ENCODE peak calls at places on chromosomes 7 and 10, in ten cellular contexts. One of them, this sample, is unnamed.
A peak's percentile ranks its signal among the peaks of the same experiment; 100 is the strongest.

GRCh38 chr7:1978656-1979590 is 253.8 kb downstream of the MAD1L1 start:
- DNase-seq in left ventricle myocardium inferior: no peak
- DNase-seq in psoas muscle: peak; percentile 11
- DNase-seq in prostate gland: no peak
- DNase-seq in transverse colon: no peak
- DNase-seq in fibroblast of lung: no peak
- DNase-seq in kidney: peak; percentile 58
- DNase-seq in K562: no peak
- DNase-seq in body of pancreas: no peak
- DNase-seq in right atrium auricular region: no peak
- DNase-seq in this sample: no peak

GRCh38 chr7:83161186-83161585 is 1.5 kb downstream of the PCLO start:
- DNase-seq in left ventricle myocardium inferior: no peak
- DNase-seq in psoas muscle: no peak
- DNase-seq in prostate gland: no peak
- DNase-seq in transverse colon: no peak
- DNase-seq in fibroblast of lung: peak; percentile 7
- DNase-seq in kidney: no peak
- DNase-seq in K562: no peak
- DNase-seq in body of pancreas: no peak
- DNase-seq in right atrium auricular region: no peak
- DNase-seq in this sample: no peak

GRCh38 chr10:9227679-9228365 is 1173.3 kb downstream of the GATA3 start:
- DNase-seq in left ventricle myocardium inferior: no peak
- DNase-seq in psoas muscle: no peak
- DNase-seq in prostate gland: peak; percentile 17
- DNase-seq in transverse colon: no peak
- DNase-seq in fibroblast of lung: no peak
- DNase-seq in kidney: no peak
- DNase-seq in K562: no peak
- DNase-seq in body of pancreas: no peak
- DNase-seq in right atrium auricular region: no peak
- DNase-seq in this sample: no peak

GRCh38 chr10:96377816-96378294 is 19.1 kb upstream of the OPALIN start:
- DNase-seq in left ventricle myocardium inferior: peak; percentile 69
- DNase-seq in psoas muscle: no peak
- DNase-seq in prostate gland: no peak
- DNase-seq in transverse colon: peak; percentile 64
- DNase-seq in fibroblast of lung: peak; percentile 32
- DNase-seq in kidney: no peak
- DNase-seq in K562: peak; percentile 11
- DNase-seq in body of pancreas: no peak
- DNase-seq in right atrium auricular region: peak; percentile 61
- DNase-seq in this sample: peak; percentile 66

GRCh38 chr10:103583871-103584215 is 90.3 kb downstream of the NEURL1 start:
- DNase-seq in left ventricle myocardium inferior: no peak
- DNase-seq in psoas muscle: no peak
- DNase-seq in prostate gland: no peak
- DNase-seq in transverse colon: no peak
- DNase-seq in fibroblast of lung: no peak
- DNase-seq in kidney: no peak
- DNase-seq in K562: no peak
- DNase-seq in body of pancreas: no peak
- DNase-seq in right atrium auricular region: no peak
- DNase-seq in this sample: no peak

GRCh38 chr10:95656291-95657164 is at the start of gene ALDH18A1:
- DNase-seq in left ventricle myocardium inferior: peak; percentile 91
- DNase-seq in psoas muscle: peak; percentile 93
- DNase-seq in prostate gland: peak; percentile 86
- DNase-seq in transverse colon: peak; percentile 95
- DNase-seq in fibroblast of lung: peak; percentile 88
- DNase-seq in kidney: peak; percentile 98
- DNase-seq in K562: peak; percentile 92
- DNase-seq in body of pancreas: peak; percentile 95
- DNase-seq in right atrium auricular region: peak; percentile 94
- DNase-seq in this sample: peak; percentile 97

GRCh38 chr7:79598351-79598750 is 144.9 kb upstream of the MAGI2 start:
- DNase-seq in left ventricle myocardium inferior: no peak
- DNase-seq in psoas muscle: no peak
- DNase-seq in prostate gland: no peak
- DNase-seq in transverse colon: no peak
- DNase-seq in fibroblast of lung: no peak
- DNase-seq in kidney: no peak
- DNase-seq in K562: no peak
- DNase-seq in body of pancreas: no peak
- DNase-seq in right atrium auricular region: no peak
- DNase-seq in this sample: no peak

GRCh38 chr10:80535671-80536360 is 1.9 kb upstream of the SH2D4B start:
- DNase-seq in left ventricle myocardium inferior: peak; percentile 65
- DNase-seq in psoas muscle: peak; percentile 60
- DNase-seq in prostate gland: no peak
- DNase-seq in transverse colon: peak; percentile 85
- DNase-seq in fibroblast of lung: peak; percentile 14
- DNase-seq in kidney: peak; percentile 91
- DNase-seq in K562: peak; percentile 81
- DNase-seq in body of pancreas: peak; percentile 78
- DNase-seq in right atrium auricular region: no peak
- DNase-seq in this sample: peak; percentile 68

GRCh38 chr10:27581225-27581624 is 77.1 kb downstream of the RAB18 start:
- DNase-seq in left ventricle myocardium inferior: no peak
- DNase-seq in psoas muscle: no peak
- DNase-seq in prostate gland: no peak
- DNase-seq in transverse colon: no peak
- DNase-seq in fibroblast of lung: no peak
- DNase-seq in kidney: no peak
- DNase-seq in K562: no peak
- DNase-seq in body of pancreas: no peak
- DNase-seq in right atrium auricular region: no peak
- DNase-seq in this sample: no peak

GRCh38 chr10:125159486-125159931 is 854 bp downstream of the CTBP2 start:
- DNase-seq in left ventricle myocardium inferior: no peak
- DNase-seq in psoas muscle: peak; percentile 46
- DNase-seq in prostate gland: no peak
- DNase-seq in transverse colon: no peak
- DNase-seq in fibroblast of lung: no peak
- DNase-seq in kidney: peak; percentile 75
- DNase-seq in K562: no peak
- DNase-seq in body of pancreas: peak; percentile 40
- DNase-seq in right atrium auricular region: no peak
- DNase-seq in this sample: peak; percentile 74

GRCh38 chr7:113267271-113267670 is 148.9 kb upstream of the SMIM30 start:
- DNase-seq in left ventricle myocardium inferior: no peak
- DNase-seq in psoas muscle: no peak
- DNase-seq in prostate gland: no peak
- DNase-seq in transverse colon: no peak
- DNase-seq in fibroblast of lung: peak; percentile 12
- DNase-seq in kidney: no peak
- DNase-seq in K562: no peak
- DNase-seq in body of pancreas: no peak
- DNase-seq in right atrium auricular region: no peak
- DNase-seq in this sample: no peak

GRCh38 chr7:30564243-30564892 is 30.3 kb upstream of the GARS1 start:
- DNase-seq in left ventricle myocardium inferior: peak; percentile 73
- DNase-seq in psoas muscle: peak; percentile 77
- DNase-seq in prostate gland: peak; percentile 81
- DNase-seq in transverse colon: peak; percentile 84
- DNase-seq in fibroblast of lung: peak; percentile 73
- DNase-seq in kidney: peak; percentile 83
- DNase-seq in K562: peak; percentile 90
- DNase-seq in body of pancreas: peak; percentile 87
- DNase-seq in right atrium auricular region: peak; percentile 85
- DNase-seq in this sample: peak; percentile 86

GRCh38 chr7:25807212-25807611 is 344.8 kb upstream of the NFE2L3 start:
- DNase-seq in left ventricle myocardium inferior: no peak
- DNase-seq in psoas muscle: no peak
- DNase-seq in prostate gland: no peak
- DNase-seq in transverse colon: no peak
- DNase-seq in fibroblast of lung: no peak
- DNase-seq in kidney: no peak
- DNase-seq in K562: no peak
- DNase-seq in body of pancreas: no peak
- DNase-seq in right atrium auricular region: no peak
- DNase-seq in this sample: no peak
- H3K4me1 ChIP-seq in left ventricle myocardium inferior: no peaks in the 10 kb centered on the region
- H3K4me1 ChIP-seq in psoas muscle: peaks cover 11% of the 10 kb centered on the region
- H3K4me1 ChIP-seq in prostate gland: no peaks in the 10 kb centered on the region
- H3K4me1 ChIP-seq in transverse colon: no peaks in the 10 kb centered on the region
- H3K4me1 ChIP-seq in fibroblast of lung: no peaks in the 10 kb centered on the region
- H3K4me1 ChIP-seq in kidney: no peaks in the 10 kb centered on the region
- H3K4me1 ChIP-seq in K562: no peaks in the 10 kb centered on the region
- H3K4me1 ChIP-seq in body of pancreas: no peaks in the 10 kb centered on the region
- H3K4me1 ChIP-seq in right atrium auricular region: no peaks in the 10 kb centered on the region
- H3K4me1 ChIP-seq in this sample: no peaks in the 10 kb centered on the region

GRCh38 chr7:102306916-102307677 is 20.4 kb downstream of the SH2B2 start:
- DNase-seq in left ventricle myocardium inferior: peak; percentile 51
- DNase-seq in psoas muscle: peak; percentile 69
- DNase-seq in prostate gland: peak; percentile 43
- DNase-seq in transverse colon: peak; percentile 89
- DNase-seq in fibroblast of lung: peak; percentile 61
- DNase-seq in kidney: peak; percentile 94
- DNase-seq in K562: peak; percentile 30
- DNase-seq in body of pancreas: peak; percentile 29
- DNase-seq in right atrium auricular region: no peak
- DNase-seq in this sample: no peak

GRCh38 chr7:102305414-102306268 is 19.0 kb downstream of the SH2B2 start:
- DNase-seq in left ventricle myocardium inferior: no peak
- DNase-seq in psoas muscle: no peak
- DNase-seq in prostate gland: no peak
- DNase-seq in transverse colon: peak; percentile 44
- DNase-seq in fibroblast of lung: no peak
- DNase-seq in kidney: no peak
- DNase-seq in K562: no peak
- DNase-seq in body of pancreas: no peak
- DNase-seq in right atrium auricular region: no peak
- DNase-seq in this sample: no peak

GRCh38 chr7:102302025-102302424 is 15.4 kb downstream of the SH2B2 start:
- DNase-seq in left ventricle myocardium inferior: no peak
- DNase-seq in psoas muscle: no peak
- DNase-seq in prostate gland: no peak
- DNase-seq in transverse colon: no peak
- DNase-seq in fibroblast of lung: no peak
- DNase-seq in kidney: no peak
- DNase-seq in K562: no peak
- DNase-seq in body of pancreas: no peak
- DNase-seq in right atrium auricular region: no peak
- DNase-seq in this sample: no peak

GRCh38 chr7:102303669-102304422 is 17.2 kb downstream of the SH2B2 start:
- DNase-seq in left ventricle myocardium inferior: no peak
- DNase-seq in psoas muscle: peak; percentile 80
- DNase-seq in prostate gland: no peak
- DNase-seq in transverse colon: no peak
- DNase-seq in fibroblast of lung: no peak
- DNase-seq in kidney: no peak
- DNase-seq in K562: no peak
- DNase-seq in body of pancreas: no peak
- DNase-seq in right atrium auricular region: no peak
- DNase-seq in this sample: no peak

DNA sequence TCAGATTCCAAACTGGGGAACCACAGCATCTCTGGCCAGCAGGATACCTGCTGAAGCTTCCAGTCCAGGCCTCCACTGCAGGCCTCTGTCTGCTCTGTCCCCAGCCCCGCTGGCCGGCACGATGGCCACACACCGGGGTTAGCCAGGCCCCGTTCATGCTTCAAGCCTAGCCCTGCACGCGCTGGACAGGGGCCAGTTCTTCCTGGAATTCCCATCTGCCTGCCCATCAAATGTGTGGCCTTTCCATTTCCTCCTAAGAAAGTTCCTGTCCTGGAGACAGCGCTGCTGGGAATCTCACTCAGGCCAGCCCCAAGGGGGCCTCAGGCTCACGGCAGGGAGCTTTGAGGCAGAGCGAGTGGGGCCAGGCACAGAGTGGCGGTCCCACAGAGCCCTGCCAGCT is 18.0 kb downstream of the SH2B2 start:
- DNase-seq in left ventricle myocardium inferior: no peak
- DNase-seq in psoas muscle: no peak
- DNase-seq in prostate gland: no peak
- DNase-seq in transverse colon: no peak
- DNase-seq in fibroblast of lung: no peak
- DNase-seq in kidney: no peak
- DNase-seq in K562: no peak
- DNase-seq in body of pancreas: no peak
- DNase-seq in right atrium auricular region: no peak
- DNase-seq in this sample: no peak
- H3K4me1 ChIP-seq in left ventricle myocardium inferior: peaks cover 27% of the 10 kb centered on the region
- H3K4me1 ChIP-seq in psoas muscle: peaks cover 43% of the 10 kb centered on the region
- H3K4me1 ChIP-seq in prostate gland: peaks cover 6% of the 10 kb centered on the region
- H3K4me1 ChIP-seq in transverse colon: peaks cover 11% of the 10 kb centered on the region
- H3K4me1 ChIP-seq in fibroblast of lung: peaks cover 3% of the 10 kb centered on the region
- H3K4me1 ChIP-seq in kidney: peaks cover 6% of the 10 kb centered on the region
- H3K4me1 ChIP-seq in K562: peaks cover 31% of the 10 kb centered on the region
- H3K4me1 ChIP-seq in body of pancreas: peaks cover 9% of the 10 kb centered on the region
- H3K4me1 ChIP-seq in right atrium auricular region: no peaks in the 10 kb centered on the region
- H3K4me1 ChIP-seq in this sample: no peaks in the 10 kb centered on the region

DNA sequence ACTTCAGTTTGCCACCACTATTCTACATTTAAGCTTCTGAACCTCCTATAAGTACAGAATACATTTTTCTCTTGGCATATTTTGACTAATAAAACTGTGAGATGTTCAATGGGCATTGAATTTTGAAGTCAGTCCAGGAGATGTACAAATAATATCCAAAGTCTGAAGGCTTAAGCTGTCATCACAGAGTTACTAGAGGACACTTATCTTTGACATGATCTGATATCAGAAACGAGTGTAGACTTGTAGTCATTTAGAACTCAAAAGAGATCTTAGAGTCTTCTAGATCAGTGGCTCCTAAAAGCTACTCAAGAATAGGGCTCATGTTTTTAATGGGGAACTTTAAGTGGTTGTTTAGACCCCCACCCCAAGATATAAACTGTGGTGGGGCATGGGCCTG is 160.5 kb downstream of the ARID5B start:
- DNase-seq in left ventricle myocardium inferior: no peak
- DNase-seq in psoas muscle: no peak
- DNase-seq in prostate gland: no peak
- DNase-seq in transverse colon: no peak
- DNase-seq in fibroblast of lung: no peak
- DNase-seq in kidney: no peak
- DNase-seq in K562: no peak
- DNase-seq in body of pancreas: no peak
- DNase-seq in right atrium auricular region: no peak
- DNase-seq in this sample: no peak
- H3K4me1 ChIP-seq in left ventricle myocardium inferior: peaks cover 81% of the 10 kb centered on the region
- H3K4me1 ChIP-seq in psoas muscle: peaks cover 71% of the 10 kb centered on the region
- H3K4me1 ChIP-seq in prostate gland: no peaks in the 10 kb centered on the region
- H3K4me1 ChIP-seq in transverse colon: peaks cover 29% of the 10 kb centered on the region
- H3K4me1 ChIP-seq in fibroblast of lung: peaks cover 21% of the 10 kb centered on the region
- H3K4me1 ChIP-seq in kidney: peaks cover 8% of the 10 kb centered on the region
- H3K4me1 ChIP-seq in K562: no peaks in the 10 kb centered on the region
- H3K4me1 ChIP-seq in body of pancreas: peaks cover 18% of the 10 kb centered on the region
- H3K4me1 ChIP-seq in right atrium auricular region: no peaks in the 10 kb centered on the region
- H3K4me1 ChIP-seq in this sample: peaks cover 5% of the 10 kb centered on the region

DNA sequence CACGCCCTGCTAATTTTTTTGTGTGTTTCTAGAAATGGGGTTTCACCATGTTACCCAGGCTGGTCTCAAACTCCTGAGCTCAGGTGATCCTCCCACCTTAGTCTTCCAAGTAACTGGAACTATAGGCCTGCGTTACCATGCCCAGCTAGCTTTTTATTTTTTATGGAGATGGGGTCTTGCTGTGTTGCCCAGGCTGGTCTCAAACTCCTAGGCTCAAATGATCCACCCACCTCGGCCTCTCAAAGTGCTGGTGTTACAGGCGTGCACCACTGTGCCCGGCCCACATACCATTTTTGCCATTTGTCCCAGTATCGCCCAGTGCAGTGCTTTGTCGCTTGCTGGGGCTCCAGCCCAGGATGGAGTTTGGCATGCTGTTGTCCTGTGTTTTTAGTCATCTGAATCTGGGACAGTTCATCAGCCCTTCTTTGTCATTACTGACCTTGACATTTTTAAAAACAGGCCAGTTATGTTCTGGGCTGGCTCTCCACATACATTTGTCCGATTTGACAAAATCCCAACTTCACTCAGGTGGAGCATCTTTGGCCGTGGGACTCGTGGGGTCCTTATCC is 16.7 kb downstream of the FOXK1 start:
- DNase-seq in left ventricle myocardium inferior: no peak
- DNase-seq in psoas muscle: no peak
- DNase-seq in prostate gland: no peak
- DNase-seq in transverse colon: no peak
- DNase-seq in fibroblast of lung: no peak
- DNase-seq in kidney: peak; percentile 29
- DNase-seq in K562: no peak
- DNase-seq in body of pancreas: no peak
- DNase-seq in right atrium auricular region: no peak
- DNase-seq in this sample: no peak
- H3K4me1 ChIP-seq in left ventricle myocardium inferior: peaks cover 66% of the 10 kb centered on the region
- H3K4me1 ChIP-seq in psoas muscle: peaks cover 46% of the 10 kb centered on the region
- H3K4me1 ChIP-seq in prostate gland: peaks cover 4% of the 10 kb centered on the region
- H3K4me1 ChIP-seq in transverse colon: peaks cover 29% of the 10 kb centered on the region
- H3K4me1 ChIP-seq in fibroblast of lung: peaks cover 2% of the 10 kb centered on the region
- H3K4me1 ChIP-seq in kidney: peaks cover 5% of the 10 kb centered on the region
- H3K4me1 ChIP-seq in K562: peaks cover 16% of the 10 kb centered on the region
- H3K4me1 ChIP-seq in body of pancreas: no peaks in the 10 kb centered on the region
- H3K4me1 ChIP-seq in right atrium auricular region: no peaks in the 10 kb centered on the region
- H3K4me1 ChIP-seq in this sample: peaks cover 19% of the 10 kb centered on the region